ENCODE peak calls at places on chromosomes 13 and 19, in seven cellular contexts. M is HEK293T, F is GM12878, X is WTC11, V is K562, C is HepG2, Y is H1. P is an unnamed sample.

GRCh38 chr19:46211201-46211881 is 18.2 kb upstream of the IGFL1 start:
- DNase-seq in M (no peak), Y (peak; percentile 55), X (peak; percentile 65), F (no peak), V (no peak), C (no peak), P (peak; percentile 72)

GRCh38 chr13:95569966-95570365 is 17.4 kb downstream of the CLDN10 start:
- DNase-seq in Y (no peak), V (no peak), F (no peak), C (no peak), M (no peak), X (no peak), P (no peak)

GRCh38 chr13:79477968-79478367 is 3.0 kb upstream of the NDFIP2 start:
- DNase-seq in M (no peak), V (no peak), C (no peak), Y (no peak), X (no peak), F (no peak), P (no peak)

GRCh38 chr19:16536130-16536529 is 6.1 kb downstream of the CHERP start:
- DNase-seq in V (peak; percentile 18), F (no peak), X (no peak), M (no peak), Y (no peak), C (no peak), P (no peak)

GRCh38 chr19:5526691-5527090 is 41.1 kb downstream of the TINCR start:
- DNase-seq in Y (no peak), X (no peak), F (no peak), C (no peak), M (no peak), V (no peak), P (no peak)

GRCh38 chr13:85995788-85996418 is 196.7 kb upstream of the SLITRK6 start:
- DNase-seq in Y (no peak), M (peak; percentile 11), X (no peak), V (no peak), F (no peak), C (no peak), P (no peak)

GRCh38 chr19:7618771-7619510 is 10.4 kb downstream of the XAB2 start:
- DNase-seq in F (no peak), C (no peak), Y (no peak), V (no peak), X (no peak), M (no peak), P (no peak)

GRCh38 chr19:29404951-29405727 is 120.7 kb upstream of the VSTM2B start:
- DNase-seq in X (peak; percentile 50), F (no peak), M (no peak), V (no peak), Y (peak; percentile 67), C (no peak), P (no peak)

GRCh38 chr19:29714371-29714952 is 599 bp downstream of the C19orf12 start:
- DNase-seq in C (no peak), F (no peak), Y (no peak), X (no peak), V (peak; percentile 63), M (no peak), P (no peak)

GRCh38 chr19:45164577-45165335 is 4.0 kb upstream of the NKPD1 start:
- DNase-seq in Y (peak; percentile 69), M (no peak), X (peak; percentile 66), F (peak; percentile 64), C (peak; percentile 79), V (peak; percentile 72), P (peak; percentile 83)

GRCh38 chr19:38539751-38540150 is 78.0 kb downstream of the MAP4K1 start:
- DNase-seq in C (no peak), X (no peak), F (no peak), M (no peak), Y (no peak), V (no peak), P (no peak)

GRCh38 chr13:97934590-97934989 is 18.9 kb upstream of the IPO5 start:
- DNase-seq in F (no peak), V (no peak), M (no peak), Y (no peak), C (no peak), X (no peak), P (no peak)

GRCh38 chr19:4744451-4745170 is 21.0 kb upstream of the DPP9 start:
- DNase-seq in M (no peak), X (no peak), Y (no peak), F (no peak), C (no peak), V (peak; percentile 55), P (no peak)

GRCh38 chr13:26679411-26679810 is 81.2 kb downstream of the GPR12 start:
- DNase-seq in M (no peak), V (no peak), X (no peak), F (no peak), Y (no peak), C (no peak), P (no peak)

GRCh38 chr13:40486518-40487163 is 179.8 kb downstream of the FOXO1 start:
- DNase-seq in C (no peak), M (no peak), F (no peak), V (no peak), X (no peak), Y (no peak), P (no peak)

GRCh38 chr13:73216381-73216831 is 157.6 kb downstream of the KLF5 start:
- DNase-seq in Y (no peak), C (no peak), V (no peak), X (no peak), M (no peak), F (no peak), P (no peak)

GRCh38 chr13:49935171-49936084 is 712 bp downstream of the SPRYD7 start:
- DNase-seq in F (no peak), X (peak; percentile 52), C (peak; percentile 17), Y (no peak), V (peak; percentile 38), M (peak; percentile 61), P (peak; percentile 66)

GRCh38 chr13:42076309-42076713 is 27.9 kb downstream of the DGKH start:
- DNase-seq in X (no peak), V (no peak), C (no peak), M (peak; percentile 9), F (no peak), Y (no peak), P (no peak)

GRCh38 chr13:27001705-27002104 is 169.9 kb downstream of the USP12 start:
- DNase-seq in Y (no peak), C (no peak), X (no peak), M (no peak), V (no peak), F (no peak), P (no peak)

GRCh38 chr13:59458908-59459579 is 704.7 kb downstream of the DIAPH3 start:
- DNase-seq in V (no peak), Y (no peak), F (no peak), C (no peak), X (no peak), M (no peak), P (no peak)

GRCh38 chr13:113970810-113971470 is 2.9 kb downstream of the C13orf46 start:
- DNase-seq in X (peak; percentile 12), Y (no peak), C (no peak), M (no peak), F (no peak), V (no peak), P (no peak)

GRCh38 chr13:35723061-35723461 is 246.6 kb upstream of the MAB21L1 start:
- DNase-seq in C (no peak), M (no peak), X (no peak), V (no peak), F (no peak), Y (no peak), P (no peak)

DNA sequence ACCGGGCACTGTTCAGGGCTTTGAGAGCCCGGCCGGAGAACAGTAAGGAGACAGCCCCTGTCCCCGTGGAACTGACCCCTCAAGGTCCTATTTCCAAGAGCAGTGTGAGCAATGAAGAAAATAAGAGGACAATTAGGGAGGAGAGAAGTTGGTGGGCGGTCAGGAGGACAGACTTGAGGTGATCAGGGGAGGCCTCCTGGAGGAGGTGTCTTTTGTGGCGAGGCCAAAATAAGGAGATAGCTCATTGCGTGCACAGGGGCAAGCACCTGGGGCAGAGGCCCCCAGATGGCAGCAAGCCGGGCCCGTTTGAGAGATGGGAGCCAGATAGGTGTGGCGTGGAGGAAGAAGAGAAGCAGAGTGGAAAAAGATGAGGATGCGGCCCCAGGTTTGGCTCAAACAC is 2.8 kb upstream of the LRRC4B start:
- DNase-seq in F (no peak), M (no peak), Y (no peak), V (no peak), C (no peak), X (no peak), P (no peak)
- TF ChIP-seq SP1 in F (no peak), M (no peak), Y (no peak), V (no peak), C (no peak), X (no peak), P (no peak)

GRCh38 chr19:1989513-1990229 is 25.8 kb downstream of the BTBD2 start:
- DNase-seq in F (no peak), M (no peak), V (no peak), Y (no peak), X (no peak), C (no peak), P (no peak)
- TF ChIP-seq SP1 in F (no peak), M (no peak), V (no peak), Y (no peak), X (no peak), C (no peak), P (no peak)

GRCh38 chr13:33058816-33059215 is 42.6 kb downstream of the KL start:
- DNase-seq in Y (no peak), F (no peak), V (no peak), C (no peak), X (no peak), M (no peak), P (no peak)

GRCh38 chr13:33052446-33052845 is 36.2 kb downstream of the KL start:
- DNase-seq in X (no peak), F (no peak), V (no peak), M (no peak), Y (no peak), C (no peak), P (no peak)

GRCh38 chr13:33060815-33061214 is 44.6 kb downstream of the KL start:
- DNase-seq in Y (no peak), M (no peak), X (no peak), C (no peak), V (no peak), F (no peak), P (no peak)

GRCh38 chr13:33053397-33054066 is 37.3 kb downstream of the KL start:
- DNase-seq in X (no peak), Y (no peak), M (no peak), F (no peak), V (no peak), C (peak; percentile 85), P (no peak)

GRCh38 chr13:33057019-33057785 is 41.0 kb downstream of the KL start:
- DNase-seq in V (no peak), Y (no peak), M (peak; percentile 45), F (no peak), X (no peak), C (peak; percentile 29), P (no peak)
- TF ChIP-seq SP1 in V (no peak), Y (no peak), M (no peak), F (no peak), X (no peak), C (no peak), P (no peak)

DNA sequence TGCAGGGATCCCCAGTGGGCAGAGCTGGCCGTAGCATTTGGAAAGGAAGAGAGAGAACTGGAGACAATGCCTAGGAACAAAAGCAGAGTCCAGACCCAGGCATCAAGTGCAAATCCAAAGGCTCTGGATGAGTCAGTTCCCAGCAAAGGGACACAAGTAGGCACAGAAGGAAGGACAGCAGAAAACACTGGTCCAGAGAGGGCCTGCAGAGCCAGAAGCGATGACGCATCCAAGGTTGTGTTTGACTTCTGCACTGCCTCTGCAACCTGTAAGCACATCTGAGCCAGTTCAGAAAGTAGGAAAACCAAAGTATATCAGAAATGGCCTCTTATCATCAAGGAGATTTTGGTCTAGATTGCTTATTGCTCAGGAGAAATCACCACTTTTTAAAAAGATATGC is 604.5 kb downstream of the FGF9 start:
- DNase-seq in Y (no peak), C (no peak), V (no peak), X (no peak), M (no peak), F (no peak), P (no peak)
- TF ChIP-seq SP1 in Y (no peak), C (no peak), V (no peak), X (no peak), M (no peak), F (no peak), P (no peak)